ENCODE peak calls at places on chromosomes 12 and 14, in five cellular contexts. I is nucleus accumbens, J is activated T-cell treated with anti-CD3 and anti-CD28 coated beads for 1 hour, C is kidney glomerular epithelial cell, K is Karpas-422. L is an unnamed sample.

GRCh38 chr14:88005978-88006851 is 1.3 kb downstream of the GPR65 start:
- DNase-seq in I (no peak), J (peak; percentile 30), C (no peak), K (peak; percentile 56), L (no peak)

GRCh38 chr14:53652068-53652467 is 304.6 kb downstream of the BMP4 start:
- DNase-seq in I (no peak), J (no peak), C (no peak), K (no peak), L (no peak)

GRCh38 chr12:109389146-109389545 is 41.4 kb downstream of the MYO1H start:
- DNase-seq in I (no peak), J (no peak), C (no peak), K (peak; percentile 84), L (no peak)

GRCh38 chr12:4147051-4147481 is 126.5 kb upstream of the CCND2 start:
- DNase-seq in I (no peak), J (no peak), C (no peak), K (peak; percentile 50), L (no peak)

GRCh38 chr14:75158843-75159614 is 17.4 kb downstream of the TMED10 start:
- DNase-seq in I (no peak), J (no peak), C (no peak), K (no peak), L (no peak)

GRCh38 chr12:96623818-96624217 is 134.4 kb downstream of the CFAP54 start:
- DNase-seq in I (no peak), J (no peak), C (no peak), K (no peak), L (no peak)

GRCh38 chr14:20306079-20306423 is 300 bp upstream of the TTC5 start:
- DNase-seq in I (no peak), J (no peak), C (no peak), K (no peak), L (no peak)

GRCh38 chr12:122895757-122896636 is at the start of gene VPS37B:
- DNase-seq in I (no peak), J (peak; percentile 81), C (peak; percentile 52), K (peak; percentile 26), L (peak; percentile 63)

GRCh38 chr12:19066471-19067001 is 63.0 kb upstream of the PLEKHA5 start:
- DNase-seq in I (no peak), J (no peak), C (no peak), K (no peak), L (no peak)

GRCh38 chr12:13362260-13362841 is 165.8 kb downstream of the EMP1 start:
- DNase-seq in I (no peak), J (peak; percentile 2), C (peak; percentile 40), K (peak; percentile 88), L (peak; percentile 21)

GRCh38 chr12:121799175-121799841 is 4.5 kb upstream of the SETD1B start:
- DNase-seq in I (peak; percentile 27), J (no peak), C (peak; percentile 49), K (peak; percentile 78), L (peak; percentile 75)

GRCh38 chr12:6943387-6943718 is 263 bp upstream of the RNU7-1 start:
- DNase-seq in I (peak; percentile 31), J (no peak), C (peak; percentile 95), K (peak; percentile 96), L (peak; percentile 89)